ENCODE peak calls at places on chromosomes 11 and 22, in seven cellular contexts. One of them, this sample, is unnamed.

GRCh38 chr22:36055376-36056310 is 27.0 kb upstream of the RBFOX2 start:
- DNase-seq in CD8-positive, alpha-beta T cell: no peak
- DNase-seq in ascending aorta: no peak
- DNase-seq in coronary artery: no peak
- DNase-seq in H9: no peak
- DNase-seq in MM.1S: no peak
- DNase-seq in BJ: no peak
- DNase-seq in this sample: no peak

GRCh38 chr11:32006799-32007388 is 84.0 kb upstream of the RCN1 start:
- DNase-seq in coronary artery: no peak
- DNase-seq in BJ: no peak
- DNase-seq in CD8-positive, alpha-beta T cell: no peak
- DNase-seq in MM.1S: peak; percentile 54
- DNase-seq in ascending aorta: no peak
- DNase-seq in H9: peak; percentile 44
- DNase-seq in this sample: peak; percentile 60

GRCh38 chr11:64918056-64918455 is 1.0 kb upstream of the ATG2A start:
- DNase-seq in H9: no peak
- DNase-seq in BJ: no peak
- DNase-seq in coronary artery: no peak
- DNase-seq in CD8-positive, alpha-beta T cell: no peak
- DNase-seq in MM.1S: peak; percentile 50
- DNase-seq in ascending aorta: no peak
- DNase-seq in this sample: no peak

GRCh38 chr11:116379185-116379828 is 393.5 kb downstream of the BUD13 start:
- DNase-seq in BJ: no peak
- DNase-seq in coronary artery: no peak
- DNase-seq in H9: peak; percentile 43
- DNase-seq in MM.1S: peak; percentile 46
- DNase-seq in ascending aorta: no peak
- DNase-seq in CD8-positive, alpha-beta T cell: no peak
- DNase-seq in this sample: no peak

GRCh38 chr11:3130269-3131071 is 34.6 kb downstream of the OSBPL5 start:
- DNase-seq in ascending aorta: no peak
- DNase-seq in BJ: no peak
- DNase-seq in coronary artery: no peak
- DNase-seq in H9: no peak
- DNase-seq in CD8-positive, alpha-beta T cell: no peak
- DNase-seq in MM.1S: no peak
- DNase-seq in this sample: no peak

GRCh38 chr11:134361241-134361640 is 29.5 kb downstream of the GLB1L2 start:
- DNase-seq in BJ: no peak
- DNase-seq in MM.1S: no peak
- DNase-seq in ascending aorta: no peak
- DNase-seq in CD8-positive, alpha-beta T cell: no peak
- DNase-seq in H9: no peak
- DNase-seq in coronary artery: no peak
- DNase-seq in this sample: no peak

GRCh38 chr11:124669193-124669592 is 4.3 kb downstream of the SIAE start:
- DNase-seq in MM.1S: peak; percentile 52
- DNase-seq in H9: peak; percentile 51
- DNase-seq in BJ: no peak
- DNase-seq in coronary artery: no peak
- DNase-seq in CD8-positive, alpha-beta T cell: peak; percentile 59
- DNase-seq in ascending aorta: no peak
- DNase-seq in this sample: peak; percentile 69

GRCh38 chr11:70158201-70158600 is 44.9 kb upstream of the FADD start:
- DNase-seq in H9: peak; percentile 85
- DNase-seq in coronary artery: no peak
- DNase-seq in CD8-positive, alpha-beta T cell: no peak
- DNase-seq in MM.1S: no peak
- DNase-seq in ascending aorta: no peak
- DNase-seq in BJ: no peak
- DNase-seq in this sample: no peak

GRCh38 chr11:108496643-108497256 is 1.4 kb downstream of the POGLUT3 start:
- DNase-seq in coronary artery: no peak
- DNase-seq in MM.1S: no peak
- DNase-seq in CD8-positive, alpha-beta T cell: no peak
- DNase-seq in H9: no peak
- DNase-seq in BJ: no peak
- DNase-seq in ascending aorta: no peak
- DNase-seq in this sample: peak; percentile 25

GRCh38 chr11:104531894-104532293 is 366.4 kb downstream of the CASP12 start:
- DNase-seq in coronary artery: no peak
- DNase-seq in BJ: no peak
- DNase-seq in MM.1S: no peak
- DNase-seq in CD8-positive, alpha-beta T cell: no peak
- DNase-seq in ascending aorta: no peak
- DNase-seq in H9: no peak
- DNase-seq in this sample: no peak

GRCh38 chr22:34986461-34986977 is 79.4 kb upstream of the ISX start:
- DNase-seq in MM.1S: no peak
- DNase-seq in BJ: no peak
- DNase-seq in ascending aorta: no peak
- DNase-seq in coronary artery: no peak
- DNase-seq in H9: no peak
- DNase-seq in CD8-positive, alpha-beta T cell: no peak
- DNase-seq in this sample: no peak

GRCh38 chr11:390175-390574 is 3.8 kb upstream of the PKP3 start:
- DNase-seq in ascending aorta: no peak
- DNase-seq in CD8-positive, alpha-beta T cell: no peak
- DNase-seq in BJ: no peak
- DNase-seq in H9: peak; percentile 83
- DNase-seq in coronary artery: no peak
- DNase-seq in MM.1S: no peak
- DNase-seq in this sample: no peak

GRCh38 chr22:46863794-46864193 is 101.3 kb downstream of the TBC1D22A start:
- DNase-seq in ascending aorta: no peak
- DNase-seq in BJ: no peak
- DNase-seq in H9: no peak
- DNase-seq in MM.1S: no peak
- DNase-seq in CD8-positive, alpha-beta T cell: peak; percentile 15
- DNase-seq in coronary artery: no peak
- DNase-seq in this sample: no peak

GRCh38 chr11:114880458-114880857 is 202.1 kb downstream of the NXPE2 start:
- DNase-seq in MM.1S: no peak
- DNase-seq in coronary artery: no peak
- DNase-seq in ascending aorta: no peak
- DNase-seq in CD8-positive, alpha-beta T cell: no peak
- DNase-seq in BJ: no peak
- DNase-seq in H9: no peak
- DNase-seq in this sample: no peak

GRCh38 chr11:123351375-123351774 is 78.7 kb upstream of the GRAMD1B start:
- DNase-seq in CD8-positive, alpha-beta T cell: no peak
- DNase-seq in ascending aorta: no peak
- DNase-seq in BJ: no peak
- DNase-seq in H9: peak; percentile 56
- DNase-seq in MM.1S: no peak
- DNase-seq in coronary artery: no peak
- DNase-seq in this sample: no peak

GRCh38 chr11:3203221-3204043 is 15.2 kb downstream of the MRGPRG start:
- DNase-seq in ascending aorta: no peak
- DNase-seq in coronary artery: no peak
- DNase-seq in MM.1S: no peak
- DNase-seq in CD8-positive, alpha-beta T cell: no peak
- DNase-seq in BJ: no peak
- DNase-seq in H9: peak; percentile 76
- DNase-seq in this sample: no peak

GRCh38 chr11:116906479-116906878 is 69.1 kb upstream of the APOA1 start:
- DNase-seq in CD8-positive, alpha-beta T cell: no peak
- DNase-seq in coronary artery: no peak
- DNase-seq in ascending aorta: no peak
- DNase-seq in MM.1S: no peak
- DNase-seq in H9: no peak
- DNase-seq in BJ: no peak
- DNase-seq in this sample: no peak

DNA sequence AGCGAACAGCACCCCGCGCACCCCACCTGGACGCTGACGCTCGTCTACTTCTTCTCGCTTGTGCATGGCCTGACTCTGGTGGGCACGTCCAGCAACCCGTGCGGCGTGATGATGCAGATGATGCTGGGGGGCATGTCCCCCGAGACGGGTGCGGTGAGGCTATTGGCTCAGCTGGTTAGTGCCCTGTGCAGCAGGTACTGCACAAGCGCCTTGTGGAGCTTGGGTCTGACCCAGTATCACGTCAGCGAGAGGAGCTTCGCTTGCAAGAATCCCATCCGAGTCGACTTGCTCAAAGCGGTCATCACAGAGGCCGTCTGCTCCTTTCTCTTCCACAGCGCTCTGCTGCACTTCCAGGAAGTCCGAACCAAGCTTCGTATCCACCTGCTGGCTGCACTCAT is 440 bp downstream of the AQP11 start:
- DNase-seq in ascending aorta: no peak
- DNase-seq in MM.1S: peak; percentile 47
- DNase-seq in BJ: no peak
- DNase-seq in coronary artery: peak; percentile 77
- DNase-seq in CD8-positive, alpha-beta T cell: peak; percentile 54
- DNase-seq in H9: peak; percentile 62
- DNase-seq in this sample: no peak
- TF ChIP-seq CTCF in ascending aorta: no peak
- TF ChIP-seq CTCF in MM.1S: peak; percentile 14
- TF ChIP-seq CTCF in BJ: no peak
- TF ChIP-seq CTCF in coronary artery: no peak
- TF ChIP-seq CTCF in CD8-positive, alpha-beta T cell: no peak
- TF ChIP-seq CTCF in H9: peak; percentile 43
- TF ChIP-seq CTCF in this sample: no peak

GRCh38 chr11:6603287-6604080 is at the start of the genes ILK and RRP8:
- DNase-seq in BJ: peak; percentile 45
- DNase-seq in MM.1S: peak; percentile 92
- DNase-seq in coronary artery: peak; percentile 95
- DNase-seq in H9: peak; percentile 88
- DNase-seq in ascending aorta: peak; percentile 59
- DNase-seq in CD8-positive, alpha-beta T cell: peak; percentile 92
- DNase-seq in this sample: peak; percentile 93
- TF ChIP-seq CTCF in BJ: peak; percentile 37
- TF ChIP-seq CTCF in MM.1S: no peak
- TF ChIP-seq CTCF in coronary artery: no peak
- TF ChIP-seq CTCF in H9: no peak
- TF ChIP-seq CTCF in ascending aorta: peak; percentile 40
- TF ChIP-seq CTCF in CD8-positive, alpha-beta T cell: no peak
- TF ChIP-seq CTCF in this sample: no peak

GRCh38 chr22:26479043-26479791 is 4.4 kb downstream of the HPS4 start:
- DNase-seq in H9: no peak
- DNase-seq in coronary artery: no peak
- DNase-seq in MM.1S: no peak
- DNase-seq in ascending aorta: no peak
- DNase-seq in CD8-positive, alpha-beta T cell: no peak
- DNase-seq in BJ: no peak
- DNase-seq in this sample: no peak
- TF ChIP-seq CTCF in H9: no peak
- TF ChIP-seq CTCF in coronary artery: no peak
- TF ChIP-seq CTCF in MM.1S: peak; percentile 11
- TF ChIP-seq CTCF in ascending aorta: no peak
- TF ChIP-seq CTCF in CD8-positive, alpha-beta T cell: no peak
- TF ChIP-seq CTCF in BJ: no peak
- TF ChIP-seq CTCF in this sample: no peak

GRCh38 chr11:86606849-86607481 is 65.5 kb downstream of the ME3 start:
- DNase-seq in ascending aorta: no peak
- DNase-seq in CD8-positive, alpha-beta T cell: no peak
- DNase-seq in coronary artery: no peak
- DNase-seq in BJ: no peak
- DNase-seq in H9: no peak
- DNase-seq in MM.1S: no peak
- DNase-seq in this sample: no peak

GRCh38 chr11:86610559-86611341 is 61.7 kb downstream of the ME3 start:
- DNase-seq in H9: peak; percentile 34
- DNase-seq in coronary artery: no peak
- DNase-seq in MM.1S: no peak
- DNase-seq in CD8-positive, alpha-beta T cell: no peak
- DNase-seq in BJ: no peak
- DNase-seq in ascending aorta: no peak
- DNase-seq in this sample: no peak

GRCh38 chr11:86606270-86606848 is 66.1 kb downstream of the ME3 start:
- DNase-seq in BJ: no peak
- DNase-seq in CD8-positive, alpha-beta T cell: no peak
- DNase-seq in MM.1S: no peak
- DNase-seq in ascending aorta: no peak
- DNase-seq in coronary artery: no peak
- DNase-seq in H9: no peak
- DNase-seq in this sample: no peak

GRCh38 chr11:86608251-86608799 is 64.1 kb downstream of the ME3 start:
- DNase-seq in coronary artery: no peak
- DNase-seq in CD8-positive, alpha-beta T cell: no peak
- DNase-seq in MM.1S: peak; percentile 56
- DNase-seq in BJ: peak; percentile 26
- DNase-seq in H9: peak; percentile 64
- DNase-seq in ascending aorta: no peak
- DNase-seq in this sample: peak; percentile 50
- TF ChIP-seq CTCF in coronary artery: peak; percentile 94
- TF ChIP-seq CTCF in CD8-positive, alpha-beta T cell: peak; percentile 57
- TF ChIP-seq CTCF in MM.1S: peak; percentile 95
- TF ChIP-seq CTCF in BJ: peak; percentile 88
- TF ChIP-seq CTCF in H9: peak; percentile 98
- TF ChIP-seq CTCF in ascending aorta: peak; percentile 93
- TF ChIP-seq CTCF in this sample: peak; percentile 88

GRCh38 chr11:63905179-63905578 is 11.8 kb downstream of the RCOR2 start:
- DNase-seq in MM.1S: no peak
- DNase-seq in ascending aorta: no peak
- DNase-seq in H9: no peak
- DNase-seq in CD8-positive, alpha-beta T cell: no peak
- DNase-seq in BJ: no peak
- DNase-seq in coronary artery: no peak
- DNase-seq in this sample: no peak

GRCh38 chr11:63904743-63905142 is 12.2 kb downstream of the RCOR2 start:
- DNase-seq in coronary artery: no peak
- DNase-seq in BJ: no peak
- DNase-seq in ascending aorta: no peak
- DNase-seq in H9: no peak
- DNase-seq in MM.1S: no peak
- DNase-seq in CD8-positive, alpha-beta T cell: no peak
- DNase-seq in this sample: no peak

GRCh38 chr11:63897459-63898156 is 19.4 kb downstream of the RCOR2 start:
- DNase-seq in CD8-positive, alpha-beta T cell: no peak
- DNase-seq in H9: no peak
- DNase-seq in ascending aorta: no peak
- DNase-seq in coronary artery: no peak
- DNase-seq in BJ: no peak
- DNase-seq in MM.1S: no peak
- DNase-seq in this sample: no peak

GRCh38 chr11:63903884-63904283 is 13.1 kb downstream of the RCOR2 start:
- DNase-seq in ascending aorta: no peak
- DNase-seq in MM.1S: no peak
- DNase-seq in coronary artery: no peak
- DNase-seq in BJ: no peak
- DNase-seq in H9: no peak
- DNase-seq in CD8-positive, alpha-beta T cell: no peak
- DNase-seq in this sample: no peak

DNA sequence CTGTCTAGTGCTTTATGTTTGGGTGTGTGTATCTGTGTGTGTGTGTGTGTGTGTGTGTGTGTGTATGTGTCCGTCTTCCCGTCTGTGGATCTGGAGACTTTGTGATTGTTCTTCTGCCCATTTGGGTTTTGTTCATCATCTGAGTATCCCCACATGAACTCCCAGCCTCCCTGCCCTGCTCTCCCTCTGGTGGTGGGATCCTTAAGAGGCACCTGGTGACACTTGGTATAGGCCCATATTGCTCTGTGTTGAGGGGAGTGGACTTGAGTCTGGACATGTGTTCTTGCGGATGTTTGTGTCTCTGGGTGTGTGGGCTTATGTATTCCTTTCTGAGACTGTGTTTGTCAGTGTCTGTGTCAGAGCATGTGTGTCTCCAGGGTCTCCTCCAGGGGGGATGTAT is 15.3 kb downstream of the RCOR2 start:
- DNase-seq in H9: no peak
- DNase-seq in BJ: no peak
- DNase-seq in CD8-positive, alpha-beta T cell: no peak
- DNase-seq in MM.1S: no peak
- DNase-seq in ascending aorta: no peak
- DNase-seq in coronary artery: no peak
- DNase-seq in this sample: no peak
- TF ChIP-seq CTCF in H9: peak; percentile 61
- TF ChIP-seq CTCF in BJ: peak; percentile 46
- TF ChIP-seq CTCF in CD8-positive, alpha-beta T cell: no peak
- TF ChIP-seq CTCF in MM.1S: peak; percentile 28
- TF ChIP-seq CTCF in ascending aorta: no peak
- TF ChIP-seq CTCF in coronary artery: no peak
- TF ChIP-seq CTCF in this sample: peak; percentile 14

This sample was measured in GM13977.